ENCODE peak calls at places on chromosomes 5 and 9, in eight cellular contexts. S, H, U, M, L, K, Z and W are unnamed samples.

GRCh38 chr5:44246986-44247385 is 142.2 kb downstream of the FGF10 start:
- DNase-seq in S (no peak), H (no peak), U (no peak), M (no peak), L (no peak), K (no peak), Z (no peak), W (no peak)

GRCh38 chr5:123181394-123181801 is 92.4 kb downstream of the PRDM6 start:
- DNase-seq in S (no peak), H (no peak), U (no peak), M (no peak), L (no peak), K (no peak), Z (no peak), W (no peak)

GRCh38 chr5:143352691-143353090 is 50.8 kb downstream of the NR3C1 start:
- DNase-seq in S (no peak), H (no peak), U (no peak), M (no peak), L (no peak), K (no peak), Z (no peak), W (no peak)

GRCh38 chr5:61279725-61280124 is 52.3 kb upstream of the ZSWIM6 start:
- DNase-seq in S (no peak), H (no peak), U (no peak), M (no peak), L (no peak), K (no peak), Z (no peak), W (no peak)

GRCh38 chr5:83306572-83307241 is 164.8 kb upstream of the VCAN start:
- DNase-seq in S (peak; percentile 84), H (no peak), U (no peak), M (no peak), L (no peak), K (no peak), Z (peak; percentile 44), W (no peak)

GRCh38 chr5:80191991-80192398 is 63.9 kb downstream of the SERINC5 start:
- DNase-seq in S (no peak), H (no peak), U (peak; percentile 75), M (no peak), L (peak; percentile 52), K (no peak), Z (no peak), W (no peak)

GRCh38 chr5:171596391-171596878 is 177.0 kb downstream of the FGF18 start:
- DNase-seq in S (no peak), H (no peak), U (peak; percentile 79), M (no peak), L (no peak), K (no peak), Z (no peak), W (no peak)

GRCh38 chr5:137146402-137146889 is 352.7 kb downstream of the SPOCK1 start:
- DNase-seq in S (no peak), H (peak; percentile 66), U (no peak), M (no peak), L (no peak), K (no peak), Z (peak; percentile 8), W (peak; percentile 80)

GRCh38 chr5:17267099-17267498 is 49.7 kb downstream of the BASP1 start:
- DNase-seq in S (no peak), H (no peak), U (no peak), M (no peak), L (no peak), K (no peak), Z (no peak), W (no peak)

GRCh38 chr9:86324308-86324707 is 29.9 kb downstream of the TUT7 start:
- DNase-seq in S (no peak), H (no peak), U (no peak), M (no peak), L (no peak), K (no peak), Z (no peak), W (no peak)

GRCh38 chr5:14959443-14960119 is 88.0 kb upstream of the ANKH start:
- DNase-seq in S (no peak), H (peak; percentile 61), U (peak; percentile 6), M (no peak), L (no peak), K (peak; percentile 30), Z (no peak), W (peak; percentile 64)

GRCh38 chr5:34734321-34734720 is 78.2 kb downstream of the RAI14 start:
- DNase-seq in S (no peak), H (no peak), U (no peak), M (no peak), L (no peak), K (no peak), Z (no peak), W (no peak)
- TF ChIP-seq REST in S (no peak), H (no peak), U (no peak), M (no peak), L (no peak), K (no peak), Z (no peak), W (no peak)

GRCh38 chr5:88390007-88390385 is 121.4 kb upstream of the TMEM161B start:
- DNase-seq in S (no peak), H (no peak), U (no peak), M (no peak), L (no peak), K (no peak), Z (no peak), W (no peak)

GRCh38 chr5:88384901-88385300 is 116.3 kb upstream of the TMEM161B start:
- DNase-seq in S (no peak), H (no peak), U (no peak), M (no peak), L (no peak), K (no peak), Z (no peak), W (no peak)

GRCh38 chr5:88389248-88390006 is 120.8 kb upstream of the TMEM161B start:
- DNase-seq in S (no peak), H (no peak), U (no peak), M (no peak), L (no peak), K (no peak), Z (no peak), W (no peak)

GRCh38 chr5:88391116-88391515 is 122.5 kb upstream of the TMEM161B start:
- DNase-seq in S (no peak), H (no peak), U (no peak), M (no peak), L (no peak), K (no peak), Z (no peak), W (no peak)

GRCh38 chr5:88388476-88389170 is 120.0 kb upstream of the TMEM161B start:
- DNase-seq in S (no peak), H (no peak), U (peak; percentile 95), M (no peak), L (no peak), K (no peak), Z (no peak), W (no peak)
- H3K4me1 ChIP-seq in S (no peaks in the 10 kb centered on the region), H (no peaks in the 10 kb centered on the region), U (peaks cover 67% of the 10 kb centered on the region), M (no peaks in the 10 kb centered on the region), L (no peaks in the 10 kb centered on the region), K (no peaks in the 10 kb centered on the region), Z (no peaks in the 10 kb centered on the region), W (no peaks in the 10 kb centered on the region)

GRCh38 chr9:74497750-74498615 is 848 bp downstream of the RORB start:
- DNase-seq in S (no peak), H (peak; percentile 37), U (peak; percentile 72), M (peak; percentile 62), L (no peak), K (no peak), Z (no peak), W (no peak)

GRCh38 chr9:74496819-74497749 is at the start of gene RORB:
- DNase-seq in S (no peak), H (peak; percentile 18), U (peak; percentile 93), M (peak; percentile 93), L (peak; percentile 54), K (no peak), Z (no peak), W (no peak)

GRCh38 chr9:74499770-74500583 is 2.8 kb downstream of the RORB start:
- DNase-seq in S (no peak), H (no peak), U (peak; percentile 51), M (peak; percentile 28), L (no peak), K (no peak), Z (no peak), W (no peak)

GRCh38 chr9:74499111-74499601 is 2.0 kb downstream of the RORB start:
- DNase-seq in S (no peak), H (no peak), U (peak; percentile 64), M (peak; percentile 58), L (no peak), K (no peak), Z (no peak), W (no peak)

DNA sequence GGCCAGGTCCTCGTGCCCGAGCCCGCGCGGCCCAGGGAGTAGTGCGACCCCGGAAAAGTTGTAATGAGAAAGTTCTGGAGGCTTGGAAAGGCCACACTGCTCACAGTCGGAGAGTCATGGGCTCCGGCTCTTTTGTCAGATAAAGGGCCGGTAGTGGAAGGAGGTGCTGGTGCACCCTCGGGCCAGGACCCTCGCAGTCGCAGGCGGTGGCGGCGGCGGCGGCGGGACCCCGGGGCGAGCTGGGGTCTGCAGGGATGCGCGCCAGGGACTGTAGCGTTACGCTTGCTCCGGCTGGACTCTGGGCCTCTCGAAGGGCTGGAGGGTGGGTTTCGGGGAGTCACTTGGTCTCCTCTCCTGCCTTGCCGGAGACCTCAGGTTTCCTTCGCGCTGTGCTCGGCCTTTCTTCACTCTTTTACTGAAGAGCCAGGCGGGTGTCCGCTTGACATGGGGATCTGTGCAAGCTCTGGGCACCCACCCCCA is 1.5 kb downstream of the RORB start:
- DNase-seq in S (no peak), H (no peak), U (peak; percentile 39), M (no peak), L (no peak), K (no peak), Z (no peak), W (no peak)
- TF ChIP-seq REST in S (no peak), H (no peak), U (no peak), M (no peak), L (no peak), K (no peak), Z (no peak), W (no peak)

GRCh38 chr9:16728128-16728505 is 142.4 kb downstream of the BNC2 start:
- DNase-seq in S (no peak), H (no peak), U (no peak), M (no peak), L (no peak), K (no peak), Z (no peak), W (no peak)

GRCh38 chr9:16729656-16730055 is 140.8 kb downstream of the BNC2 start:
- DNase-seq in S (no peak), H (no peak), U (no peak), M (no peak), L (no peak), K (no peak), Z (no peak), W (no peak)

GRCh38 chr9:16727452-16728127 is 142.9 kb downstream of the BNC2 start:
- DNase-seq in S (no peak), H (no peak), U (no peak), M (no peak), L (no peak), K (no peak), Z (no peak), W (no peak)

GRCh38 chr9:16732546-16732945 is 137.9 kb downstream of the BNC2 start:
- DNase-seq in S (no peak), H (no peak), U (no peak), M (no peak), L (no peak), K (no peak), Z (no peak), W (no peak)

DNA sequence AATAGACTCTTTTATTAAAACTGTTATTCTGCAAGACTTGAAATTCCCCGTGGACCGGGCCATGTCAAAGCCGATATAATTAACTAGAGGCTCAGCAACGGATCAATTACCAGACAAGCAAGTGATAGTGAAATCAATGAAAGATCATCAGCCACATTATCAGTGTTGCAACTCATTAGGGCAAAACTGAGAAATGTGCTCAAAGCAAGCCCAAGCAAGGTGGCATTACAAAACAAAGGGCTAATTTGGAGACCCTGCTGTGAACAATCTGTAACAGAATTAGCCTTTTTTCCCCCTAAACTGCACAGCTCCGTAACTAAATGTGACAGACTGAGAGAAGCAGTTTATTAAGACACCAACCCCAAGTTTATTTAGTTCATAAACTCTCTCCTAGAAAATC is 140.3 kb downstream of the BNC2 start:
- DNase-seq in S (no peak), H (no peak), U (peak; percentile 50), M (no peak), L (no peak), K (no peak), Z (no peak), W (no peak)
- H3K4me1 ChIP-seq in S (no peaks in the 10 kb centered on the region), H (peaks cover 30% of the 10 kb centered on the region), U (peaks cover 89% of the 10 kb centered on the region), M (peaks cover 16% of the 10 kb centered on the region), L (no peaks in the 10 kb centered on the region), K (no peaks in the 10 kb centered on the region), Z (no peaks in the 10 kb centered on the region), W (no peaks in the 10 kb centered on the region)